ENCODE peak calls at places on chromosomes 12 and 14, in four cellular contexts. One of them, this sample, is unnamed.

GRCh38 chr12:2337031-2338010 is 284.5 kb downstream of the CACNA1C start:
- DNase-seq in HepG2: no peak
- DNase-seq in K562: no peak
- DNase-seq in GM12878: no peak
- DNase-seq in this sample: no peak

GRCh38 chr12:53966070-53966384 is 6.9 kb upstream of the HOXC11 start:
- DNase-seq in HepG2: no peak
- DNase-seq in K562: no peak
- DNase-seq in GM12878: no peak
- DNase-seq in this sample: no peak

GRCh38 chr12:6533653-6534157 is 612 bp upstream of the GAPDH start:
- DNase-seq in HepG2: peak; percentile 86
- DNase-seq in K562: peak; percentile 51
- DNase-seq in GM12878: no peak
- DNase-seq in this sample: peak; percentile 76

GRCh38 chr12:2259368-2259767 is 206.6 kb downstream of the CACNA1C start:
- DNase-seq in HepG2: no peak
- DNase-seq in K562: no peak
- DNase-seq in GM12878: no peak
- DNase-seq in this sample: no peak

GRCh38 chr12:10140001-10140400 is 10.0 kb upstream of the CLEC7A start:
- DNase-seq in HepG2: peak; percentile 35
- DNase-seq in K562: no peak
- DNase-seq in GM12878: peak; percentile 48
- DNase-seq in this sample: peak; percentile 44

GRCh38 chr12:116333402-116333801 is 55.9 kb upstream of the MED13L start:
- DNase-seq in HepG2: no peak
- DNase-seq in K562: no peak
- DNase-seq in GM12878: no peak
- DNase-seq in this sample: no peak

GRCh38 chr14:55160989-55161388 is 30.4 kb downstream of the DLGAP5 start:
- DNase-seq in HepG2: peak; percentile 8
- DNase-seq in K562: no peak
- DNase-seq in GM12878: no peak
- DNase-seq in this sample: peak; percentile 6

GRCh38 chr12:6033546-6033945 is 88.5 kb upstream of the ANO2 start:
- DNase-seq in HepG2: no peak
- DNase-seq in K562: no peak
- DNase-seq in GM12878: no peak
- DNase-seq in this sample: no peak

GRCh38 chr12:20283467-20283866 is 84.9 kb upstream of the PDE3A start:
- DNase-seq in HepG2: no peak
- DNase-seq in K562: no peak
- DNase-seq in GM12878: no peak
- DNase-seq in this sample: no peak

GRCh38 chr14:91890291-91890749 is 23.0 kb upstream of the TC2N start:
- DNase-seq in HepG2: no peak
- DNase-seq in K562: no peak
- DNase-seq in GM12878: no peak
- DNase-seq in this sample: no peak

GRCh38 chr12:13404111-13404628 is 207.6 kb downstream of the EMP1 start:
- DNase-seq in HepG2: no peak
- DNase-seq in K562: no peak
- DNase-seq in GM12878: no peak
- DNase-seq in this sample: no peak

GRCh38 chr12:131950182-131950913 is 606 bp downstream of the EP400 start:
- DNase-seq in HepG2: no peak
- DNase-seq in K562: peak; percentile 79
- DNase-seq in GM12878: no peak
- DNase-seq in this sample: no peak

GRCh38 chr12:89960607-89961394 is 252.2 kb upstream of the ATP2B1 start:
- DNase-seq in HepG2: no peak
- DNase-seq in K562: no peak
- DNase-seq in GM12878: no peak
- DNase-seq in this sample: no peak

GRCh38 chr12:131857908-131858850 is 30.0 kb downstream of the MMP17 start:
- DNase-seq in HepG2: no peak
- DNase-seq in K562: no peak
- DNase-seq in GM12878: no peak
- DNase-seq in this sample: no peak

GRCh38 chr12:107131832-107132616 is 38.7 kb upstream of the CRY1 start:
- DNase-seq in HepG2: peak; percentile 49
- DNase-seq in K562: peak; percentile 51
- DNase-seq in GM12878: no peak
- DNase-seq in this sample: peak; percentile 44

GRCh38 chr14:94393474-94393873 is 5.1 kb upstream of the SERPINA1 start:
- DNase-seq in HepG2: no peak
- DNase-seq in K562: no peak
- DNase-seq in GM12878: no peak
- DNase-seq in this sample: no peak

GRCh38 chr14:69886843-69887242 is 7.6 kb downstream of the SMOC1 start:
- DNase-seq in HepG2: no peak
- DNase-seq in K562: no peak
- DNase-seq in GM12878: no peak
- DNase-seq in this sample: no peak

GRCh38 chr12:23816394-23816851 is 133.0 kb downstream of the SOX5 start:
- DNase-seq in HepG2: peak; percentile 12
- DNase-seq in K562: no peak
- DNase-seq in GM12878: no peak
- DNase-seq in this sample: no peak

GRCh38 chr12:45050331-45050750 is 558 bp downstream of the DBX2 start:
- DNase-seq in HepG2: no peak
- DNase-seq in K562: no peak
- DNase-seq in GM12878: no peak
- DNase-seq in this sample: no peak

GRCh38 chr12:21234395-21234794 is 100.3 kb downstream of the SLCO1A2 start:
- DNase-seq in HepG2: no peak
- DNase-seq in K562: no peak
- DNase-seq in GM12878: no peak
- DNase-seq in this sample: no peak

GRCh38 chr12:4203772-4204376 is 69.7 kb upstream of the CCND2 start:
- DNase-seq in HepG2: no peak
- DNase-seq in K562: no peak
- DNase-seq in GM12878: no peak
- DNase-seq in this sample: no peak

DNA sequence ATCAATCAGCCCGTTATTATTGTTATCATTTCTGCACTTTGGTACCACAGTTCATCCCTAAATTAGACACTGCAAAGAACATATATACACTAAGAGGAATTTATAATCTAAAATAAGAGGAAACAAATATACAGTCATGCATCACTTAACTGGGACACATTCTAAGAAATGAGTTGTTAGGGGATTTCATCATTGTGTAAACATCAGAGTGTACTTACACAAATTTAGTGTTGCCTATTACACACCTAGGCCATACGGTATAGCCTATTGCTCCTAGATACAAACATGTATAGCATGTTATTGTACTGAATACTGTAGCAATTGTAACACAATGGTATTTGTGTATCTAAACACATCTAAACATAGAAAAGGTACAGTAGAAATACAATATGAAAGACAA is 190.5 kb downstream of the BMP4 start:
- DNase-seq in HepG2: peak; percentile 1
- DNase-seq in K562: no peak
- DNase-seq in GM12878: no peak
- DNase-seq in this sample: no peak
- TF ChIP-seq CEBPB in HepG2: no peak
- TF ChIP-seq CEBPB in K562: no peak
- TF ChIP-seq CEBPB in GM12878: no peak
- TF ChIP-seq CEBPB in this sample: no peak

DNA sequence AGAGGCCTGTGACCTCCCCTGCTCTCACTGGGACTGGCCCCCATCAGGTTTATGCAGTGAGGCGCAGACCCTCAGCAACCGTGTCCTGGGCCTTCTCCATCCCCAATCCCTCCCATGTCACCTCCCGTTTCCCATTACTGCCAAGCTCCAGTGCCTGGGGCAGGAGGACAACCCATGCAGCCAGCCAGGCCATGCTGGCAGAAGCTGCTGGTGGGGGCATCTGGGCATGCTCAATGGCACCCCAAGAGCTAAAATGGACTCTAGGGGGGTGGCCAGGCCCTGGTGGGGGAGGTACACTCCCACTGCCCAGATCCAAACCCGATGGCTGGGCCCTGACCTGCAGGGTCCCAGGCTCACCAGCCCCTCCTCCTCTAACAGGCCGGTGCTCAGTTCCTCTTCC is 20.5 kb upstream of the GPR132 start:
- DNase-seq in HepG2: no peak
- DNase-seq in K562: no peak
- DNase-seq in GM12878: no peak
- DNase-seq in this sample: no peak
- TF ChIP-seq ZBTB33 in HepG2: no peak
- TF ChIP-seq ZBTB33 in K562: no peak
- TF ChIP-seq ZBTB33 in GM12878: no peak
- TF ChIP-seq ZBTB33 in this sample: no peak

DNA sequence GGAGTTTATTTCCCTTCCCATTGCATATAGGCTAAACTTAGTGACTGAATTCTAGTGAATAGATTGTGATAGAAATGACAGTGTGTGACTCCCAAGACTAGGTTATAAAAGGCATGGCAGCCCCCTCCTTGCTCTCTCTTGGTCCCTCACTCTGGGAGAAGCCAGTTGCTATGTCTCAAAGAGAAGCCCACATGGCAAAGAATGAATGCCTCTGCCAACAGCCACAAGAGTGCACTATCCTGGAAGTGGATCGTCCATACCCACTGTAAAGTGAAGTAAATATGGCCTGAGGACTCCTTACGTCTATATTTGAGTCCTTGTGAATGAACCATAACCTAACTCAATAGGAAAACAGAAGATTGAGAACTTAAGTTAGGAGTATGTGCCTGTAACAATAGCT is 35.4 kb upstream of the HMGA2 start:
- DNase-seq in HepG2: peak; percentile 5
- DNase-seq in K562: no peak
- DNase-seq in GM12878: no peak
- DNase-seq in this sample: no peak
- TF ChIP-seq CEBPB in HepG2: no peak
- TF ChIP-seq CEBPB in K562: no peak
- TF ChIP-seq CEBPB in GM12878: no peak
- TF ChIP-seq CEBPB in this sample: no peak

DNA sequence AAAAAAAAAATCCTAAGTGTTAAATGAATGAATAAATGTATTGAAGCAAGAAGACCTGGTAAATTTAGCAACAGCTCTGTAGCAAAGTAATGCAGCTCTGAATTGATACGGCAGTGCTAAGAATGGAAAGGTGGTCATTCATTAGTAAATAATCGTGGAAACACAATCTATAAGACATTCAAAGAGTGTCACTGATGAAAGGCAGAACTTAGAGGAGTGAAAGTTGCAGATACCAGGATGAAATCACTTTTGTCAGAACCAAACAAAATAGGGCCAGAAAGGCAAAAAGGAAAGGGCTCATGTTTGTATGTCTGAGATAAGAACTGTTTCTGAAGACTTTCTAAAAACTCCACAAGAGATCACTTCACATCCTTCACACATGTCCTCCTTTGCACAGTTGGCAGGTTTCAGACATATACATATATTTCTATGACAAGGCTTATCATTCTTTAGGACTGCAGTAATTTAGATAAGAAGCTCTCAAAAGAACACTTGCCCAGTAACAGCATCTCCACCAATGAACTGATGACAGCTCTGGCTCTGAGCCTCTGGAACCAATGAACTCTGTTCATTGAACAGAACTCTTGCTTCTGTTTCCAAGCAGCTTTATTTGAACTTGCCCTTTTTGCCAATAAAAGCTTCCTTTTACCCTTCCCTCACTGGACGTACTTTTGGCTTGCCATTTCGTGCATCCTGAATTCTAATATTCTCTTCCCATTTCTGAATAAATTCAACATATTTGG is 4.2 kb upstream of the LRR1 start:
- DNase-seq in HepG2: no peak
- DNase-seq in K562: peak; percentile 27
- DNase-seq in GM12878: peak; percentile 34
- DNase-seq in this sample: no peak
- TF ChIP-seq ZBTB33 in HepG2: no peak
- TF ChIP-seq ZBTB33 in K562: no peak
- TF ChIP-seq ZBTB33 in GM12878: no peak
- TF ChIP-seq ZBTB33 in this sample: no peak

DNA sequence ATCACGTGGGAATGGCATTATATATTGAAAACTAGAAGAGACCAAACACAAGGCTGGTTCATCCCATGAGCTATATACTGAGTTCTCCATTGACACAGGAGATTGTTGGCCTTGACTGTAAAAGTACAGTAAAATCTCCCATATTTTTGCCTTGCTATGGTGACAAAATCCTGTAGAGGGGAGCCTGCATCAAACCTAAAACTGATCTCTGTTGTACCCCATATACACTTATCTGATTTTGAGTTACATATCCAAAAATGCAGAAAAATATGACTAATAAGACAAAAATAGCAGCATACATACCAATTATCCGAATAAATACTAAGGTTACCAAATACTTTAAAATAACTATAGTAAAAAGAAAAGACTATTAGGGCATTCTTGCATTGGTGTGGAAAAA is 60.4 kb downstream of the TMTC3 start:
- DNase-seq in HepG2: no peak
- DNase-seq in K562: no peak
- DNase-seq in GM12878: no peak
- DNase-seq in this sample: no peak
- TF ChIP-seq CEBPB in HepG2: no peak
- TF ChIP-seq CEBPB in K562: no peak
- TF ChIP-seq CEBPB in GM12878: no peak
- TF ChIP-seq CEBPB in this sample: no peak

GRCh38 chr12:26361964-26362363 is 166.6 kb downstream of the SSPN start:
- DNase-seq in HepG2: peak; percentile 10
- DNase-seq in K562: no peak
- DNase-seq in GM12878: no peak
- DNase-seq in this sample: no peak
- TF ChIP-seq ZBTB33 in HepG2: no peak
- TF ChIP-seq ZBTB33 in K562: no peak
- TF ChIP-seq ZBTB33 in GM12878: no peak
- TF ChIP-seq ZBTB33 in this sample: no peak

This sample was measured in HCT116.